ENCODE peak calls at places on chromosomes 12 and 14, in five cellular contexts. One of them, this sample, is unnamed.

GRCh38 chr12:49019435-49020317 is 1.1 kb upstream of the PRKAG1 start:
- DNase-seq in GM23248: peak
- DNase-seq in NCI-H748 treated with DMSO at 0.1 percent for 48 hours: no peak
- DNase-seq in stimulated activated CD8-positive, alpha-beta memory T cell treated with anti-CD3 and anti-CD28 coated beads, Interleukin-2, amount 100 ng/mL, for 1 hour: no peak
- DNase-seq in AG10803: peak
- DNase-seq in this sample: no peak

GRCh38 chr12:86551146-86551571 is 295.0 kb upstream of the MGAT4C start:
- DNase-seq in GM23248: no peak
- DNase-seq in NCI-H748 treated with DMSO at 0.1 percent for 48 hours: no peak
- DNase-seq in stimulated activated CD8-positive, alpha-beta memory T cell treated with anti-CD3 and anti-CD28 coated beads, Interleukin-2, amount 100 ng/mL, for 1 hour: no peak
- DNase-seq in AG10803: no peak
- DNase-seq in this sample: no peak

GRCh38 chr12:74537126-74537706 is 419 bp upstream of the ATXN7L3B start:
- DNase-seq in GM23248: peak
- DNase-seq in NCI-H748 treated with DMSO at 0.1 percent for 48 hours: peak
- DNase-seq in stimulated activated CD8-positive, alpha-beta memory T cell treated with anti-CD3 and anti-CD28 coated beads, Interleukin-2, amount 100 ng/mL, for 1 hour: no peak
- DNase-seq in AG10803: peak
- DNase-seq in this sample: peak

GRCh38 chr12:104010800-104011199 is 39.2 kb downstream of the GLT8D2 start:
- DNase-seq in GM23248: no peak
- DNase-seq in NCI-H748 treated with DMSO at 0.1 percent for 48 hours: no peak
- DNase-seq in stimulated activated CD8-positive, alpha-beta memory T cell treated with anti-CD3 and anti-CD28 coated beads, Interleukin-2, amount 100 ng/mL, for 1 hour: no peak
- DNase-seq in AG10803: no peak
- DNase-seq in this sample: no peak

GRCh38 chr12:90575995-90576394 is 379.0 kb downstream of the CCER1 start:
- DNase-seq in GM23248: no peak
- DNase-seq in NCI-H748 treated with DMSO at 0.1 percent for 48 hours: no peak
- DNase-seq in stimulated activated CD8-positive, alpha-beta memory T cell treated with anti-CD3 and anti-CD28 coated beads, Interleukin-2, amount 100 ng/mL, for 1 hour: no peak
- DNase-seq in AG10803: no peak
- DNase-seq in this sample: no peak

GRCh38 chr12:48800971-48801370 is 12.1 kb upstream of the ADCY6 start:
- DNase-seq in GM23248: no peak
- DNase-seq in NCI-H748 treated with DMSO at 0.1 percent for 48 hours: no peak
- DNase-seq in stimulated activated CD8-positive, alpha-beta memory T cell treated with anti-CD3 and anti-CD28 coated beads, Interleukin-2, amount 100 ng/mL, for 1 hour: no peak
- DNase-seq in AG10803: no peak
- DNase-seq in this sample: no peak

GRCh38 chr14:38405851-38406630 is 150.1 kb upstream of the CLEC14A start:
- DNase-seq in GM23248: peak
- DNase-seq in NCI-H748 treated with DMSO at 0.1 percent for 48 hours: peak
- DNase-seq in stimulated activated CD8-positive, alpha-beta memory T cell treated with anti-CD3 and anti-CD28 coated beads, Interleukin-2, amount 100 ng/mL, for 1 hour: no peak
- DNase-seq in AG10803: peak
- DNase-seq in this sample: peak

GRCh38 chr12:123363385-123363742 is 1.3 kb downstream of the SBNO1 start:
- DNase-seq in GM23248: peak
- DNase-seq in NCI-H748 treated with DMSO at 0.1 percent for 48 hours: no peak
- DNase-seq in stimulated activated CD8-positive, alpha-beta memory T cell treated with anti-CD3 and anti-CD28 coated beads, Interleukin-2, amount 100 ng/mL, for 1 hour: no peak
- DNase-seq in AG10803: peak
- DNase-seq in this sample: no peak

GRCh38 chr12:23640754-23641153 is 308.7 kb downstream of the SOX5 start:
- DNase-seq in GM23248: no peak
- DNase-seq in NCI-H748 treated with DMSO at 0.1 percent for 48 hours: peak
- DNase-seq in stimulated activated CD8-positive, alpha-beta memory T cell treated with anti-CD3 and anti-CD28 coated beads, Interleukin-2, amount 100 ng/mL, for 1 hour: no peak
- DNase-seq in AG10803: no peak
- DNase-seq in this sample: peak

GRCh38 chr12:49342914-49343731 is 3.6 kb upstream of the DNAJC22 start:
- DNase-seq in GM23248: peak
- DNase-seq in NCI-H748 treated with DMSO at 0.1 percent for 48 hours: no peak
- DNase-seq in stimulated activated CD8-positive, alpha-beta memory T cell treated with anti-CD3 and anti-CD28 coated beads, Interleukin-2, amount 100 ng/mL, for 1 hour: no peak
- DNase-seq in AG10803: no peak
- DNase-seq in this sample: no peak

GRCh38 chr12:129064201-129064881 is 211.1 kb downstream of the GLT1D1 start:
- DNase-seq in GM23248: no peak
- DNase-seq in NCI-H748 treated with DMSO at 0.1 percent for 48 hours: no peak
- DNase-seq in stimulated activated CD8-positive, alpha-beta memory T cell treated with anti-CD3 and anti-CD28 coated beads, Interleukin-2, amount 100 ng/mL, for 1 hour: no peak
- DNase-seq in AG10803: no peak
- DNase-seq in this sample: peak

GRCh38 chr12:49410833-49411232 is 43.6 kb downstream of the SPATS2 start:
- DNase-seq in GM23248: no peak
- DNase-seq in NCI-H748 treated with DMSO at 0.1 percent for 48 hours: no peak
- DNase-seq in stimulated activated CD8-positive, alpha-beta memory T cell treated with anti-CD3 and anti-CD28 coated beads, Interleukin-2, amount 100 ng/mL, for 1 hour: no peak
- DNase-seq in AG10803: no peak
- DNase-seq in this sample: no peak

GRCh38 chr12:70985850-70986249 is 65.3 kb upstream of the PTPRR start:
- DNase-seq in GM23248: peak
- DNase-seq in NCI-H748 treated with DMSO at 0.1 percent for 48 hours: no peak
- DNase-seq in stimulated activated CD8-positive, alpha-beta memory T cell treated with anti-CD3 and anti-CD28 coated beads, Interleukin-2, amount 100 ng/mL, for 1 hour: no peak
- DNase-seq in AG10803: peak
- DNase-seq in this sample: no peak

GRCh38 chr12:75361408-75361807 is 26.9 kb downstream of the GLIPR1L1 start:
- DNase-seq in GM23248: no peak
- DNase-seq in NCI-H748 treated with DMSO at 0.1 percent for 48 hours: no peak
- DNase-seq in stimulated activated CD8-positive, alpha-beta memory T cell treated with anti-CD3 and anti-CD28 coated beads, Interleukin-2, amount 100 ng/mL, for 1 hour: no peak
- DNase-seq in AG10803: no peak
- DNase-seq in this sample: no peak

This sample was measured in NCI-H1092.